ENCODE peak calls at places on chromosomes 1 and 21, in six cellular contexts. W is epithelial cell of esophagus, B is tibial artery, Q is HFF-Myc, C is upper lobe of left lung, X is A549. D is an unnamed sample.
A peak's percentile ranks its signal among the peaks of the same experiment; 100 is the strongest.

GRCh38 chr1:160351629-160352028 is 8.4 kb downstream of the NCSTN start:
- DNase-seq in W (no peak), B (no peak), Q (no peak), C (no peak), X (no peak), D (no peak)

GRCh38 chr21:45613396-45613795 is 30.1 kb upstream of the PCBP3 start:
- DNase-seq in W (no peak), B (no peak), Q (no peak), C (no peak), X (no peak), D (no peak)

GRCh38 chr1:165075725-165076370 is 280.7 kb downstream of the LMX1A start:
- DNase-seq in W (peak; percentile 22), B (no peak), Q (no peak), C (no peak), X (peak; percentile 24), D (peak; percentile 33)

GRCh38 chr1:212686591-212686990 is 13.0 kb downstream of the BATF3 start:
- DNase-seq in W (no peak), B (no peak), Q (no peak), C (no peak), X (no peak), D (no peak)

GRCh38 chr1:27382950-27383627 is at the start of gene CD164L2:
- DNase-seq in W (peak; percentile 79), B (no peak), Q (no peak), C (peak; percentile 75), X (no peak), D (no peak)

GRCh38 chr1:1630191-1630964 is 1.6 kb upstream of the MMP23B start:
- DNase-seq in W (peak; percentile 80), B (peak; percentile 66), Q (no peak), C (peak; percentile 51), X (no peak), D (peak; percentile 25)

GRCh38 chr1:225299624-225300023 is 128.2 kb downstream of the LBR start:
- DNase-seq in W (peak; percentile 70), B (no peak), Q (no peak), C (no peak), X (no peak), D (no peak)

GRCh38 chr1:54131419-54131818 is 21.4 kb downstream of the CDCP2 start:
- DNase-seq in W (no peak), B (no peak), Q (no peak), C (no peak), X (no peak), D (no peak)

GRCh38 chr1:31501505-31501904 is 74.8 kb upstream of the TINAGL1 start:
- DNase-seq in W (no peak), B (no peak), Q (no peak), C (no peak), X (peak; percentile 28), D (no peak)

GRCh38 chr21:38984982-38985422 is 179.3 kb downstream of the ETS2 start:
- DNase-seq in W (no peak), B (no peak), Q (peak; percentile 92), C (no peak), X (no peak), D (peak; percentile 98)

GRCh38 chr21:29205009-29205408 is 74.6 kb downstream of the MAP3K7CL start:
- DNase-seq in W (no peak), B (no peak), Q (no peak), C (no peak), X (no peak), D (no peak)

GRCh38 chr1:190320952-190321351 is 156.7 kb downstream of the BRINP3 start:
- DNase-seq in W (peak; percentile 37), B (no peak), Q (no peak), C (no peak), X (no peak), D (peak; percentile 71)

GRCh38 chr1:159598196-159598595 is 10.6 kb downstream of the APCS start:
- DNase-seq in W (peak; percentile 86), B (no peak), Q (peak; percentile 11), C (no peak), X (peak; percentile 43), D (no peak)

GRCh38 chr21:25646541-25646940 is 7.5 kb downstream of the JAM2 start:
- DNase-seq in W (no peak), B (no peak), Q (no peak), C (no peak), X (no peak), D (no peak)

GRCh38 chr1:198605426-198605825 is 33.4 kb upstream of the PTPRC start:
- DNase-seq in W (no peak), B (no peak), Q (no peak), C (no peak), X (no peak), D (no peak)

GRCh38 chr21:41828884-41829360 is 50.2 kb downstream of the PRDM15 start:
- DNase-seq in W (no peak), B (no peak), Q (no peak), C (no peak), X (no peak), D (no peak)

GRCh38 chr1:39852214-39852791 is 31.0 kb downstream of the TRIT1 start:
- DNase-seq in W (peak; percentile 92), B (no peak), Q (no peak), C (peak; percentile 26), X (no peak), D (no peak)

DNA sequence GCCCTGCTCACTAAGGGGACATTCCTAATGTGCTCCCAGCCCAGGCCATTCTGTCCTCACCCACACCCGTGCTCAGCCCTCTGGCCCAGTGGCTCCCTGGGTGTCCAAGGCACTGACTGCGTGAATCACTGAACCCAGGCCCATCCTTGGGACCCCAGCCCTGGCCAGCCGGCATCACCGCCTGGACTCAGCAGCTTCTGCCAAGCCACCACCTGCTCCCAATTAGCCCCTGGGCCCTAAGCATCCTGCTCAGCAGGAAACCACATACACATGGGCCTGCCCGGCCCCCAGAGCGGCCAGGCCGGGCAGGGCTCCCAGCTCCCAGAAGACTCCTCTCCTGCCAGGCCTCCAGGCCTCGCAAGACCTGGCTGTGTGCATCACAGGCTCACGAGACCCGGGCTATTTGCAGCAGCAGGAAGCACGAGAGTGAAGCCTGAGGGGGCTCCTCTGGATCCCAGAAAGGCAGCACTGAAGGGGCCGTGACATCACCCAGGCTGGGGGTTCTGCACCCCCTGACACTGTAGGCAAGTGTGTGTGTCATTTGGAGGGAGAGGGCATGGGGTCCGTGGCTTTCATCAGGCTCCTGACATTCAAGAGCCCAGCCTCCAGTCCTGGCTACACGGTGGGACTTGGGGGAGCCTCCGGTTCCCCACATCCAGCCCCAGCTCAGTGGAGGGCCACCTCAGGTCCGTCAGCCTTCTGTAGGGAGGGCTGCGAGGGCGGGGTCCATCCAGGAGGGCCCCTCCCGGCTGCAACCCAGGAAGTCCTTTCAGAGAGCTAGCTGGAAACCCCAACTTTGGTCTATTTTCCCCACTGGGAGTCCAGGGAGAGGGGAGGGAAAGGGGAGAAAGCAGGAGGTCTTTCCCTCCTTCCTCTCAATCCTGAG is 1.6 kb downstream of the MFAP2 start:
- DNase-seq in W (peak; percentile 25), B (peak; percentile 83), Q (peak; percentile 86), C (no peak), X (no peak), D (peak; percentile 94)
- H3K4me3 ChIP-seq in W (peak overlapping the region; percentile 51), B (peak overlapping the region; percentile 62), Q (peak overlapping the region; percentile 56), C (peak overlapping the region; percentile 56), X (no peak overlapping the region), D (peak overlapping the region; percentile 94)

DNA sequence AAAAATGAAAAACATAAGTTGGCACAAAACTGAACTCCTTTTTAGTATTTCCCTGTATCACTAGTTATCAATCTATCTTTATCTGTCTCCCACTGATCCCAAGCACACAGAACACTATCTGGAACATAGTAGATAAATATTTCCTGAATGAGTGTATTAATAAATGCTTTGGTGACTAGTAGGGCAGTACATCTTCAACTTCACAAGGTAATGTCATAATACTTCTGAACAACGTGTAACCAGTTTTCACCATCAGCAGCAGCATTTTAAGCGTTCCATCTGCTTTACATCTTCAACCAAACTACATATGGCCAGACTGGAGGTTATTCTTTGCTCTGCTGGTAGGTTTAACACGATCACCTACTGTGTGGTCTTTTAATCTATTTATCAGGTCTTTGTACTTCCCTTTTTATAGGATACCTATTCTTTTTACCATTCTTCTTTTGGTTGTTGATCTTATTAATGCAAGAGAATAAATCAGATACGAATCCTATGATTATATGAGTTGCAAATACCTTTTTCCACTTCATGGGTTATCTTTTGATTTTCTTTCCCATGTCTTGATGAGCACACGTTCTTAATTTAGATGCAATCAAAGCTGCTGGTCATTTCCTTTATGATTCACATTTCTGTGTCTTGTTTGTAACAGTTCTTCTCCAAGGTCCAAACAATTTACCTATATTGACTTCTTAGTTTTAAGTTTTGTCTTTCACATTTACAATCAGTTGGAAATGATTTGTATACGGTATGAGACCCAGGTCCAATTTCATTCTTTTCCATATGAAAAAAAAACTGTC is 16.3 kb downstream of the GPBP1L1 start:
- DNase-seq in W (peak; percentile 4), B (no peak), Q (no peak), C (no peak), X (no peak), D (peak; percentile 25)
- TF ChIP-seq CTCF in W (no peak), B (no peak), Q (no peak), C (no peak), X (no peak), D (no peak)

GRCh38 chr1:10598088-10598712 is 123.5 kb downstream of the PEX14 start:
- DNase-seq in W (peak; percentile 18), B (no peak), Q (no peak), C (peak; percentile 43), X (no peak), D (no peak)
- H3K4me3 ChIP-seq in W (no peak overlapping the region), B (no peak overlapping the region), Q (no peak overlapping the region), C (no peak overlapping the region), X (no peak overlapping the region), D (no peak overlapping the region)

GRCh38 chr1:2863149-2863963 is 61.9 kb upstream of the TTC34 start:
- DNase-seq in W (no peak), B (no peak), Q (no peak), C (no peak), X (no peak), D (no peak)
- TF ChIP-seq CTCF in W (no peak), B (no peak), Q (no peak), C (no peak), X (no peak), D (no peak)

D was measured in fibroblast of the aortic adventitia.